ENCODE peak calls at places on chromosomes 6 and 20, in eight cellular contexts. T, G, R, W, Q, Z, U and X are unnamed samples.

GRCh38 chr6:142737368-142738060 is 207.5 kb downstream of the HIVEP2 start:
- DNase-seq in T (no peak), G (peak), R (no peak), W (no peak), Q (no peak), Z (no peak), U (no peak), X (no peak)

GRCh38 chr6:148657053-148657452 is 89.8 kb upstream of the UST start:
- DNase-seq in T (no peak), G (peak), R (no peak), W (no peak), Q (peak), Z (no peak), U (no peak), X (no peak)

GRCh38 chr6:154824076-154824475 is 90.9 kb downstream of the SCAF8 start:
- DNase-seq in T (no peak), G (no peak), R (no peak), W (no peak), Q (no peak), Z (no peak), U (no peak), X (no peak)

GRCh38 chr6:17091122-17091521 is 10.7 kb upstream of the STMND1 start:
- DNase-seq in T (no peak), G (peak), R (no peak), W (no peak), Q (no peak), Z (no peak), U (peak), X (no peak)

GRCh38 chr6:71585472-71585871 is 296.9 kb downstream of the OGFRL1 start:
- DNase-seq in T (no peak), G (no peak), R (peak), W (no peak), Q (no peak), Z (no peak), U (no peak), X (no peak)

GRCh38 chr6:139349464-139350020 is 24.9 kb downstream of the CITED2 start:
- DNase-seq in T (no peak), G (no peak), R (no peak), W (no peak), Q (no peak), Z (no peak), U (no peak), X (no peak)

GRCh38 chr6:125867483-125867935 is 76.7 kb downstream of the NCOA7 start:
- DNase-seq in T (no peak), G (peak), R (no peak), W (no peak), Q (peak), Z (no peak), U (peak), X (no peak)

GRCh38 chr6:158439255-158439654 is 120.6 kb upstream of the TMEM181 start:
- DNase-seq in T (no peak), G (no peak), R (no peak), W (no peak), Q (no peak), Z (no peak), U (no peak), X (no peak)

GRCh38 chr20:4563031-4563430 is 158.7 kb upstream of the PRND start:
- DNase-seq in T (no peak), G (peak), R (no peak), W (no peak), Q (no peak), Z (no peak), U (no peak), X (no peak)

GRCh38 chr20:34268851-34269668 is 27.8 kb downstream of the ASIP start:
- DNase-seq in T (peak), G (peak), R (peak), W (peak), Q (peak), Z (no peak), U (peak), X (no peak)

GRCh38 chr6:26311012-26311384 is 54.0 kb upstream of the BTN3A2 start:
- DNase-seq in T (no peak), G (peak), R (no peak), W (no peak), Q (no peak), Z (no peak), U (peak), X (no peak)

GRCh38 chr6:53765270-53765669 is 29.5 kb upstream of the LRRC1 start:
- DNase-seq in T (no peak), G (no peak), R (no peak), W (no peak), Q (peak), Z (no peak), U (no peak), X (no peak)

GRCh38 chr6:34288581-34288980 is 39.8 kb upstream of the SMIM29 start:
- DNase-seq in T (no peak), G (no peak), R (no peak), W (no peak), Q (no peak), Z (no peak), U (no peak), X (no peak)

GRCh38 chr6:4780360-4780812 is 4.2 kb downstream of the CDYL start:
- DNase-seq in T (no peak), G (peak), R (no peak), W (no peak), Q (no peak), Z (no peak), U (no peak), X (no peak)

GRCh38 chr20:58233881-58234528 is 5.6 kb upstream of the ANKRD60 start:
- DNase-seq in T (no peak), G (no peak), R (no peak), W (peak), Q (no peak), Z (peak), U (peak), X (no peak)

GRCh38 chr20:45235995-45236394 is 14.8 kb downstream of the SEMG2 start:
- DNase-seq in T (no peak), G (no peak), R (peak), W (no peak), Q (no peak), Z (no peak), U (peak), X (no peak)

GRCh38 chr20:9319687-9320384 is 194.6 kb upstream of the LAMP5 start:
- DNase-seq in T (no peak), G (no peak), R (no peak), W (no peak), Q (no peak), Z (no peak), U (no peak), X (no peak)

GRCh38 chr6:153231048-153231635 is 100.1 kb upstream of the RGS17 start:
- DNase-seq in T (peak), G (peak), R (no peak), W (peak), Q (peak), Z (peak), U (peak), X (no peak)

GRCh38 chr6:37702314-37702713 is 4.6 kb upstream of the MDGA1 start:
- DNase-seq in T (no peak), G (no peak), R (no peak), W (no peak), Q (no peak), Z (no peak), U (no peak), X (no peak)

GRCh38 chr20:35510946-35511735 is 18.3 kb downstream of the C20orf173 start:
- DNase-seq in T (no peak), G (no peak), R (no peak), W (no peak), Q (no peak), Z (no peak), U (no peak), X (no peak)

GRCh38 chr20:382291-383115 is 1.9 kb downstream of the TRIB3 start:
- DNase-seq in T (no peak), G (no peak), R (no peak), W (no peak), Q (no peak), Z (no peak), U (no peak), X (no peak)

GRCh38 chr6:149478631-149479314 is 6.0 kb downstream of the ZC3H12D start:
- DNase-seq in T (no peak), G (no peak), R (no peak), W (no peak), Q (no peak), Z (no peak), U (no peak), X (no peak)

GRCh38 chr6:37972994-37973757 is 153.6 kb downstream of the ZFAND3 start:
- DNase-seq in T (no peak), G (peak), R (no peak), W (no peak), Q (no peak), Z (no peak), U (no peak), X (no peak)

GRCh38 chr6:3209114-3210023 is 18.1 kb downstream of the TUBB2B start:
- DNase-seq in T (peak), G (peak), R (no peak), W (peak), Q (peak), Z (peak), U (peak), X (no peak)

GRCh38 chr20:2603816-2604505 is 48.5 kb upstream of the NOP56 start:
- DNase-seq in T (no peak), G (no peak), R (no peak), W (no peak), Q (no peak), Z (no peak), U (no peak), X (no peak)

GRCh38 chr6:15969236-15969778 is 159.6 kb upstream of the MYLIP start:
- DNase-seq in T (no peak), G (no peak), R (no peak), W (no peak), Q (no peak), Z (no peak), U (no peak), X (no peak)

GRCh38 chr6:154874684-154875594 is 120.2 kb upstream of the TIAM2 start:
- DNase-seq in T (no peak), G (no peak), R (no peak), W (no peak), Q (no peak), Z (no peak), U (no peak), X (no peak)

GRCh38 chr6:49543087-49543858 is 7.2 kb upstream of the C6orf141 start:
- DNase-seq in T (no peak), G (no peak), R (no peak), W (no peak), Q (no peak), Z (no peak), U (no peak), X (no peak)

GRCh38 chr6:116560130-116560529 is 6.6 kb downstream of the CALHM4 start:
- DNase-seq in T (no peak), G (no peak), R (no peak), W (no peak), Q (no peak), Z (no peak), U (no peak), X (no peak)

GRCh38 chr20:2297352-2297717 is 1.5 kb downstream of the TGM3 start:
- DNase-seq in T (no peak), G (no peak), R (no peak), W (no peak), Q (no peak), Z (peak), U (peak), X (no peak)

GRCh38 chr6:14382381-14383236 is 265.0 kb downstream of the CD83 start:
- DNase-seq in T (no peak), G (no peak), R (no peak), W (no peak), Q (no peak), Z (no peak), U (peak), X (no peak)

GRCh38 chr20:56859039-56859750 is 230.1 kb downstream of the TFAP2C start:
- DNase-seq in T (no peak), G (no peak), R (no peak), W (no peak), Q (no peak), Z (no peak), U (no peak), X (no peak)

GRCh38 chr6:123925360-123925759 is 121.7 kb downstream of the NKAIN2 start:
- DNase-seq in T (no peak), G (peak), R (no peak), W (no peak), Q (no peak), Z (no peak), U (no peak), X (no peak)

GRCh38 chr6:10579803-10580202 is 58.7 kb downstream of the GCNT2 start:
- DNase-seq in T (no peak), G (no peak), R (no peak), W (no peak), Q (no peak), Z (no peak), U (no peak), X (no peak)

GRCh38 chr6:10583509-10583908 is 62.4 kb downstream of the GCNT2 start:
- DNase-seq in T (no peak), G (no peak), R (no peak), W (no peak), Q (peak), Z (peak), U (peak), X (no peak)

GRCh38 chr6:10584607-10585006 is 63.5 kb downstream of the GCNT2 start:
- DNase-seq in T (no peak), G (no peak), R (no peak), W (no peak), Q (no peak), Z (no peak), U (no peak), X (no peak)

GRCh38 chr6:10585232-10585887 is 64.2 kb downstream of the GCNT2 start:
- DNase-seq in T (no peak), G (peak), R (no peak), W (no peak), Q (peak), Z (peak), U (peak), X (peak)

GRCh38 chr6:10582774-10583508 is 61.8 kb downstream of the GCNT2 start:
- DNase-seq in T (no peak), G (no peak), R (no peak), W (no peak), Q (peak), Z (peak), U (peak), X (no peak)
- H3K27ac ChIP-seq in T (peak), G (no peak), R (no peak), W (no peak), Q (peak), Z (peak), U (peak), X (no peak)

DNA sequence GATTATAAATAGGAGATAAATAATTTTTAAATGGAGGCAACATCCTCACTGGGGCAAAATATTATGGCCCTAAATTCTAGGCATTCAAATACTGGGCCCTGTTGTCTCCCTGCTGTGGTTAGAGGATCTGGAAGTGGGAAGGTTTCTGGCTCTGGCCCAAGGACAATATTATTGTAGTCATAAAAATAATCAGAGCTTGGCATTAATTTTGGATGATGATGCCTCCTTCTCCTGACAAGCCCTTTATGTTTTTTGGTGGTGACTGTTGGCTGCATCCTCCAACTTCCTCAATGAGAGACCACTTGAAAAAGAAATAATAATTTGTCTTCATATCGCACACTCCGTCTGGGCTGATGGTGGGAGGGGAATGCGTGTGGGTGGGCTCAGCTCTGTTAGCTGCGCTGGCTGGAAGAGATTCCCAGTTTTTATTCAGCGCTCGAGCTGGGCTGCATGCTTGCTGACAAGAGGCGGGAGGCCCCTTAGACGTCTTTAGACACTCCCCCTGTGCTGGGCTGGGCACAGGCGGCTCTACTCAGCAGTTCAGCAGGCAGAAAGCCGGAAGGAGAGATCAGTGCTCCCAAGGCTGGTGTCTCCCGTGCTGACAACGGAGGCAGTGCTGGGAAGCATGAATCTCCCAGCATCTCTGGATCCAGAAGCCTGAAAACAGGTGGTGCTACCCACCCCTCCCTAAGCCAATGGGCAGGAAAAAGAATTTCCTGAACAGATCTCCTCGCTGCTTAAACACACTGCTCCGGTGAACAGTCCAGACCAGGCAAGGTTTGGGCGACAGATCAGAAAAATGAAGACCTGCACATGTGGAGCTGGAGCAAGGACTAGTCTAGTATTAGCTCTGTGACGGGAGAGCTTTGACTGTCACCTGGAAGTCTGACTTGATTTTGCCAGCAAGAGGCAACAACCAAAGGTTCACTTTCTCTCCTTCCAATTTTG is 97.7 kb downstream of the SYCP2 start:
- DNase-seq in T (peak), G (peak), R (no peak), W (no peak), Q (peak), Z (peak), U (peak), X (no peak)
- H3K4me3 ChIP-seq in T (peak), G (no peak), R (no peak), W (peak), Q (no peak), Z (peak), U (peak), X (peak)

DNA sequence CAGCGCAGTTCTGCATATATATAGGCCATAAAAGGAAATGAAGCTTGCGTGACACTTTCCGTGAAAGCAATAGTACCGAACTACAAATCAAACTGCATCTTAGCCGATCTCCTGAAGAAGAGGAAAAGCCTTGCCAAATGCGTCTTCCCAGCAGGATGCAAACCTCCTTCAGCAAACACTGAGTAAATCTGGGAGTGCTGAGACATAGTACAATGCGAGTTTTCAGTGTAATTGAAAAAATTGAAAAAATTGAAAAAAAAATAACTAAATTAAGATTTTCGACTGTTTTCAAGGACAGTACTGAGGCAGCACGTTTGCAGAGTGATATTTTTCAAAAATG is 13.4 kb downstream of the RPP21 start:
- DNase-seq in T (no peak), G (peak), R (no peak), W (no peak), Q (no peak), Z (no peak), U (peak), X (no peak)
- TF ChIP-seq CTCF in T (no peak), G (no peak), R (no peak), W (no peak), Q (no peak), Z (no peak), U (no peak), X (no peak)

DNA sequence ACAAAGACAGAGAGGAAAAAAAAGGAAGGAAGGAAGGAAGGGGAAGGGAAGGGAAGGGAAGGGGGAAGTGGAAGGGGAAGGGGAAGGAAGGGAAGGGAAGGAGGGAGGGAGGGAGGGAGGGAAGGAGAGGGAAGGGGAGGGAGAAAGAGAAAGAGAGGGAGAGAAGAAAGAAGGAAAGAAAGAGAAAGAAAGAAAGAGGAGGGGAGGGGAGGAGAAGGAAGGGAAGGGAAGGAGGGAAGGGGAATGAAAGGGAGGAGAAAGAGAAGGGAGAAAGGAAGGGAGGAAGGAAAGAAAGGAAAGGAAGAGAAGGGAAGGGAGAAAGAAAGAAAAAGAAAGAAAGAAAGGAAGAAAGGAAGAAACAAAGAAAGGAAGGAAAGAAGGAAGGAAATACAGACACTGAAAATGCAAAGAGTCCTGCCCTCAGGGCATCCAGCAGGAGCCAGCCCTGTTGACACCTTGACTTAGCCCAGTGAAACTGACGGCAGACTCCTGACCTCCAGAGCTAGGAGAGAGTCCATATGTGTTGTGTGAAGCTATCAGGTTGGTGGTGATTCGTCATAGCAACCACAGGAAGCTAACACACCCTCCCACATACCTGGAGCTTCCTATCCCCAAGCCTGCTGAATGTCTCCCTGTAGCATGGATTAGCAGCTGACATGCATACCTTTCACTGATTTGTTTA is 58.7 kb upstream of the SULF2 start:
- DNase-seq in T (no peak), G (no peak), R (no peak), W (no peak), Q (peak), Z (no peak), U (no peak), X (no peak)
- H3K27ac ChIP-seq in T (no peak), G (no peak), R (no peak), W (no peak), Q (no peak), Z (no peak), U (no peak), X (no peak)

GRCh38 chr6:111870054-111870750 is 3.0 kb downstream of the FYN start:
- DNase-seq in T (no peak), G (no peak), R (no peak), W (no peak), Q (no peak), Z (no peak), U (no peak), X (no peak)
- H3K4me3 ChIP-seq in T (peak), G (no peak), R (peak), W (no peak), Q (no peak), Z (no peak), U (peak), X (no peak)

GRCh38 chr6:140923048-140923447 is 1209.7 kb upstream of the GJE1 start:
- DNase-seq in T (no peak), G (no peak), R (no peak), W (no peak), Q (no peak), Z (no peak), U (no peak), X (no peak)

DNA sequence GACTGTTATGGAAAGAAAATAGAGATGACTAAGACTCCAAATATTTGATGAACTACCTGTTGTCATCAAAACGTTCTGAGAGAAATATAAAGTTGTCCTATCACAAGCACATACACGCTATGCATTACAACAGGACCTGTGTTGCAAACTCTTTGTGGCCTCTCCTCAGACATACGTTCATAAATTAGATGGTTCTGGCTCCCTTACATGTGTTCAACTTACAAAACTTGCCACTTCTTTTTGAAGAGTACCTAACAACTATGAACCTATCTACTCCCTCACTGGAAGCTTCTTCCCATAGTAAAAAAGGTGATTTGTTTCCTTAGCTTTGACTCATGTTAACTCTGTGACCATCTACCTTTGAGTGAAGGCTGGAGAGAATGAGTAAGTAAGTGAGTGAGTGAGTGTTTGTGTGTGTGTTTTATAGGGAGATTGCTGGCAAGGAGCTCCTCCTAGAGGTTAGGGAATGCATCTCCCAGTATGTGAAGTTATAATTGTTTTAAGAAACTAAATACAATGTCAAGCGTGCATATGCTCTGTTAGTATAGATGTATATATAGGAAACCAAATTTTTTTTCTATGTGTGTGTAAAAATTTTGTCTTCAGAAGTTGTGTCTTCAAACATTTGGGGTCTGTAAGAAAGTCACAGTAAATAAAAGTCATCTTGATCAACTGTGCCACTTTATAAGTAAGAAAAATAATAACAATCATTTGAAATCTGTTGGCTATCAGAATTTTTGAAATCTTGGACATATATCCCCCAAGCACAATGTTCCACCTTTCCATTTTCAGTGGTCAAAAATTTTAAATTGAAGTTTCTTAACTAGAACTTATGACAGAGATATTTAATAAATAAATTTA is 1211.1 kb upstream of the GJE1 start:
- DNase-seq in T (no peak), G (peak), R (no peak), W (no peak), Q (peak), Z (peak), U (peak), X (no peak)
- TF ChIP-seq CTCF in T (peak), G (peak), R (peak), W (peak), Q (peak), Z (peak), U (peak), X (peak)